ENCODE peak calls at places on chromosome 1, in ten cellular contexts. O, J, X, Z, D, I, V, N, A and W are unnamed samples.
A peak's percentile ranks its signal among the peaks of the same experiment; 100 is the strongest.

GRCh38 chr1:89347296-89347695 is 16.6 kb upstream of the GBP6 start:
- DNase-seq in X (no peak), O (no peak), J (no peak), N (no peak), I (no peak), A (no peak), D (no peak), V (no peak), Z (no peak), W (no peak)

GRCh38 chr1:99546432-99547416 is 99.2 kb upstream of the PALMD start:
- DNase-seq in A (no peak), D (no peak), N (no peak), V (no peak), Z (no peak), O (no peak), I (no peak), J (no peak), X (no peak), W (no peak)

GRCh38 chr1:245561659-245562234 is 407.0 kb downstream of the KIF26B start:
- DNase-seq in N (no peak), I (no peak), V (no peak), J (no peak), O (no peak), Z (no peak), X (no peak), A (no peak), D (no peak), W (no peak)

GRCh38 chr1:12028248-12028647 is 8.9 kb downstream of the MIIP start:
- DNase-seq in J (no peak), A (no peak), O (no peak), I (no peak), V (no peak), N (no peak), X (no peak), Z (no peak), D (no peak), W (no peak)

GRCh38 chr1:156214024-156214748 is 1.4 kb downstream of the PMF1 start:
- DNase-seq in O (no peak), D (no peak), V (peak; percentile 74), N (no peak), I (no peak), A (peak; percentile 19), J (no peak), Z (no peak), X (no peak), W (no peak)

GRCh38 chr1:10713614-10714013 is 82.8 kb downstream of the CASZ1 start:
- DNase-seq in I (no peak), Z (no peak), A (no peak), V (no peak), X (no peak), O (no peak), N (no peak), D (no peak), J (no peak), W (no peak)

GRCh38 chr1:54952950-54953718 is 27.3 kb upstream of the TMEM61 start:
- DNase-seq in X (no peak), V (no peak), D (no peak), Z (no peak), N (no peak), J (no peak), O (no peak), I (no peak), A (no peak), W (no peak)

GRCh38 chr1:74395492-74395891 is 116.9 kb downstream of the LRRC53 start:
- DNase-seq in N (no peak), V (no peak), D (no peak), X (no peak), O (no peak), Z (peak; percentile 54), A (no peak), I (no peak), J (no peak), W (no peak)

GRCh38 chr1:241627453-241628329 is 12.5 kb downstream of the CHML start:
- DNase-seq in V (peak; percentile 47), X (no peak), J (no peak), A (peak; percentile 64), Z (no peak), N (peak; percentile 64), I (peak; percentile 61), O (no peak), D (peak; percentile 43), W (no peak)

GRCh38 chr1:75136158-75136815 is 2.1 kb downstream of the LHX8 start:
- DNase-seq in I (no peak), V (no peak), N (peak; percentile 87), J (no peak), O (no peak), D (no peak), A (no peak), X (no peak), Z (no peak), W (no peak)

GRCh38 chr1:161910516-161911077 is 113.1 kb downstream of the OLFML2B start:
- DNase-seq in D (no peak), N (no peak), O (no peak), I (no peak), X (no peak), J (no peak), Z (no peak), V (no peak), A (no peak), W (no peak)

GRCh38 chr1:201896951-201897391 is 8.3 kb downstream of the SHISA4 start:
- DNase-seq in N (no peak), D (no peak), I (no peak), X (no peak), Z (peak; percentile 63), J (no peak), V (no peak), O (peak; percentile 76), A (no peak), W (no peak)

GRCh38 chr1:180262628-180263488 is 32.8 kb downstream of the LHX4 start:
- DNase-seq in J (no peak), Z (no peak), O (no peak), D (no peak), A (no peak), I (no peak), X (no peak), N (no peak), V (no peak), W (no peak)

GRCh38 chr1:154987326-154987725 is 4.2 kb downstream of the FLAD1 start:
- DNase-seq in X (no peak), O (peak; percentile 47), I (no peak), Z (no peak), J (no peak), N (no peak), A (no peak), D (no peak), V (no peak), W (no peak)

GRCh38 chr1:239228451-239228850 is 157.9 kb upstream of the CHRM3 start:
- DNase-seq in A (no peak), I (no peak), N (no peak), Z (no peak), O (no peak), J (no peak), D (no peak), X (no peak), V (no peak), W (no peak)

GRCh38 chr1:90162216-90162615 is 167.3 kb downstream of the ZNF326 start:
- DNase-seq in A (no peak), D (no peak), Z (no peak), I (no peak), X (no peak), V (no peak), N (no peak), J (no peak), O (no peak), W (no peak)

GRCh38 chr1:227886503-227886961 is 61.2 kb downstream of the WNT9A start:
- DNase-seq in A (no peak), O (peak; percentile 30), Z (peak; percentile 33), J (no peak), N (no peak), I (no peak), X (no peak), D (peak; percentile 4), V (no peak), W (peak; percentile 8)

GRCh38 chr1:212470059-212470458 is 37.3 kb downstream of the NENF start:
- DNase-seq in Z (peak; percentile 90), X (peak; percentile 93), D (no peak), A (no peak), I (no peak), V (peak; percentile 46), O (peak; percentile 88), J (peak; percentile 65), N (no peak), W (no peak)

GRCh38 chr1:29998686-29999085 is 724.7 kb downstream of the MATN1 start:
- DNase-seq in A (no peak), X (no peak), I (no peak), J (no peak), O (no peak), D (no peak), Z (no peak), V (no peak), N (no peak), W (no peak)

GRCh38 chr1:4772294-4773010 is 118.0 kb downstream of the AJAP1 start:
- DNase-seq in J (no peak), D (no peak), O (no peak), A (no peak), V (no peak), Z (no peak), N (no peak), I (no peak), X (no peak), W (no peak)
- H3K9me3 ChIP-seq in J (no peaks in the 10 kb centered on the region), D (no peaks in the 10 kb centered on the region), O (no peaks in the 10 kb centered on the region), A (no peaks in the 10 kb centered on the region), V (no peaks in the 10 kb centered on the region), Z (no peaks in the 10 kb centered on the region), N (no peaks in the 10 kb centered on the region), I (no peaks in the 10 kb centered on the region), X (no peaks in the 10 kb centered on the region), W (no peaks in the 10 kb centered on the region)

GRCh38 chr1:2853711-2854110 is 52.2 kb upstream of the TTC34 start:
- DNase-seq in J (no peak), X (no peak), D (no peak), Z (no peak), I (no peak), A (no peak), N (no peak), O (peak; percentile 39), V (no peak), W (no peak)
- H3K9me3 ChIP-seq in J (no peaks in the 10 kb centered on the region), X (no peaks in the 10 kb centered on the region), D (no peaks in the 10 kb centered on the region), Z (no peaks in the 10 kb centered on the region), I (no peaks in the 10 kb centered on the region), A (no peaks in the 10 kb centered on the region), N (peaks cover 1% of the 10 kb centered on the region), O (no peaks in the 10 kb centered on the region), V (no peaks in the 10 kb centered on the region), W (no peaks in the 10 kb centered on the region)

GRCh38 chr1:173470608-173471007 is 6.5 kb upstream of the PRDX6 start:
- DNase-seq in A (no peak), I (no peak), X (no peak), D (no peak), Z (no peak), J (no peak), V (no peak), O (no peak), N (no peak), W (no peak)
- H3K9me3 ChIP-seq in A (no peaks in the 10 kb centered on the region), I (no peaks in the 10 kb centered on the region), X (no peaks in the 10 kb centered on the region), D (peaks cover 4% of the 10 kb centered on the region), Z (no peaks in the 10 kb centered on the region), J (no peaks in the 10 kb centered on the region), V (peaks cover 7% of the 10 kb centered on the region), O (no peaks in the 10 kb centered on the region), N (peaks cover 7% of the 10 kb centered on the region), W (no peaks in the 10 kb centered on the region)

DNA sequence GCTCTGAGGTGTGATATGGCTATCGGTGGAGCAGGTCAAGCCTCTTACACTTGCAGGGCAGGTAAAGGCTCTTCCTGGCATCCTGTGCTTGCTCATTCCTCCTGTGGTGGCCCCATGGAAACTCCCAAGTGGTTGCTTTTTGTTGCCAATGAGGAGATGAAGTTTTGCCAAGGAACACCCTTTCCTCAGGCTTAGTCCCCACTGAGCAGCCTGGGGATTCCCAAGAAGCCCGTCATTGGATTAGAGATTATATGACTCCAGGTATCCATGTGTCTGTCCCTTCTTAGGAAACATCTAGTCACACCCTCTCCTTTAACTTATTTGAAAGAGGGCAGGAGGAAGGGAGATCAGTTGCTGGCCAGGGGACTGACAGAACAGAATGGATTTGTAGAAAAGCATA is 3.8 kb upstream of the LCE3A start:
- DNase-seq in N (no peak), D (no peak), O (no peak), J (no peak), I (no peak), X (no peak), Z (no peak), A (no peak), V (no peak), W (no peak)
- H3K9me3 ChIP-seq in N (peaks cover 21% of the 10 kb centered on the region), D (no peaks in the 10 kb centered on the region), O (peaks cover under 1% of the 10 kb centered on the region), J (no peaks in the 10 kb centered on the region), I (no peaks in the 10 kb centered on the region), X (peaks cover 6% of the 10 kb centered on the region), Z (no peaks in the 10 kb centered on the region), A (no peaks in the 10 kb centered on the region), V (no peaks in the 10 kb centered on the region), W (no peaks in the 10 kb centered on the region)